ENCODE peak calls at places on chromosomes 3 and 15, in four cellular contexts. A is iris pigment epithelial cell, O is ovary, J is GM06990. E is an unnamed sample.

GRCh38 chr3:167493240-167493639 is 19.4 kb upstream of the SERPINI2 start:
- DNase-seq in A (no peak), O (no peak), J (no peak), E (no peak)

GRCh38 chr15:62896380-62896866 is 146.1 kb upstream of the TPM1 start:
- DNase-seq in A (no peak), O (no peak), J (no peak), E (peak)

GRCh38 chr3:42638339-42638842 is 15.1 kb upstream of the ZBTB47 start:
- DNase-seq in A (no peak), O (no peak), J (no peak), E (no peak)

GRCh38 chr3:39112113-39112512 is 4.6 kb downstream of the TTC21A start:
- DNase-seq in A (no peak), O (no peak), J (no peak), E (no peak)

GRCh38 chr15:53213336-53213735 is 423.2 kb upstream of the ONECUT1 start:
- DNase-seq in A (no peak), O (no peak), J (no peak), E (no peak)

GRCh38 chr3:133211449-133211848 is 173.3 kb downstream of the TMEM108 start:
- DNase-seq in A (no peak), O (no peak), J (peak), E (peak)

GRCh38 chr3:20573175-20573574 is 387.2 kb upstream of the SGO1 start:
- DNase-seq in A (peak), O (no peak), J (no peak), E (peak)

GRCh38 chr3:2211568-2211967 is 112.9 kb downstream of the CNTN4 start:
- DNase-seq in A (no peak), O (no peak), J (no peak), E (no peak)

GRCh38 chr3:189981668-189982067 is 139.0 kb downstream of the P3H2 start:
- DNase-seq in A (peak), O (peak), J (no peak), E (peak)

GRCh38 chr3:56915969-56916586 is 114.3 kb upstream of the ARHGEF3 start:
- DNase-seq in A (no peak), O (no peak), J (peak), E (no peak)

GRCh38 chr3:163809540-163809993 is 1268.7 kb downstream of the SI start:
- DNase-seq in A (no peak), O (no peak), J (no peak), E (no peak)

GRCh38 chr3:119279844-119280243 is 14.3 kb upstream of the ARHGAP31 start:
- DNase-seq in A (no peak), O (no peak), J (no peak), E (no peak)

GRCh38 chr3:126263539-126263938 is 83.2 kb upstream of the ALDH1L1 start:
- DNase-seq in A (no peak), O (no peak), J (no peak), E (no peak)

GRCh38 chr3:45188714-45189659 is 37.1 kb downstream of the TMEM158 start:
- DNase-seq in A (no peak), O (no peak), J (no peak), E (no peak)

GRCh38 chr3:16222547-16222946 is 42.2 kb downstream of the DPH3 start:
- DNase-seq in A (no peak), O (no peak), J (no peak), E (no peak)

GRCh38 chr3:134917631-134918030 is 122.6 kb downstream of the EPHB1 start:
- DNase-seq in A (no peak), O (no peak), J (no peak), E (no peak)

GRCh38 chr3:171347017-171347979 is 112.9 kb downstream of the TNIK start:
- DNase-seq in A (peak), O (no peak), J (peak), E (peak)

GRCh38 chr3:88469216-88469615 is 319.5 kb downstream of the C3orf38 start:
- DNase-seq in A (no peak), O (no peak), J (no peak), E (no peak)

GRCh38 chr15:83991163-83991562 is 244.4 kb upstream of the GOLGA6L4 start:
- DNase-seq in A (no peak), O (no peak), J (no peak), E (no peak)

GRCh38 chr3:47418167-47419082 is 37.6 kb downstream of the PTPN23 start:
- DNase-seq in A (no peak), O (peak), J (no peak), E (no peak)

GRCh38 chr3:122824465-122825379 is 29.9 kb downstream of the SLC49A4 start:
- DNase-seq in A (peak), O (no peak), J (no peak), E (no peak)

GRCh38 chr15:90205050-90205848 is 4.1 kb downstream of the SEMA4B start:
- DNase-seq in A (no peak), O (no peak), J (no peak), E (no peak)